ENCODE peak calls at places on chromosomes 1 and 21, in ten cellular contexts. E is stimulated activated CD8-positive, alpha-beta memory T cell treated with anti-CD3 and anti-CD28 coated beads, Interleukin-4, amount 100 ng/mL, for 24 hours; I is T-helper 2 cell; O is cerebellar cortex; B is RPMI7951; Z is effector memory CD8-positive, alpha-beta T cell; F is suprapubic skin; L is left ventricle myocardium inferior; T is iPS DF 6.9; A is Peyer's patch. S is an unnamed sample.

GRCh38 chr1:79744746-79745145 is 738.2 kb upstream of the ADGRL4 start:
- DNase-seq in E (no peak), I (no peak), O (no peak), B (no peak), Z (no peak), F (no peak), L (no peak), T (no peak), A (no peak), S (no peak)

GRCh38 chr1:35371506-35371905 is 103.0 kb downstream of the ZMYM4 start:
- DNase-seq in E (no peak), I (no peak), O (no peak), B (no peak), Z (no peak), F (no peak), L (no peak), T (no peak), A (no peak), S (no peak)

GRCh38 chr1:194004146-194004545 is 817.7 kb upstream of the B3GALT2 start:
- DNase-seq in E (no peak), I (no peak), O (no peak), B (no peak), Z (no peak), F (no peak), L (no peak), T (no peak), A (no peak), S (peak)

GRCh38 chr1:154881820-154882535 is 11.9 kb upstream of the KCNN3 start:
- DNase-seq in E (no peak), I (no peak), O (no peak), B (no peak), Z (no peak), F (no peak), L (no peak), T (no peak), A (peak), S (no peak)

GRCh38 chr1:58592521-58593134 is 15.6 kb upstream of the TACSTD2 start:
- DNase-seq in E (no peak), I (no peak), O (no peak), B (peak), Z (no peak), F (no peak), L (peak), T (no peak), A (no peak), S (no peak)

GRCh38 chr1:98030483-98030882 is 109.6 kb upstream of the DPYD start:
- DNase-seq in E (no peak), I (no peak), O (no peak), B (peak), Z (no peak), F (no peak), L (no peak), T (no peak), A (no peak), S (no peak)

GRCh38 chr1:113701429-113701828 is 57.9 kb downstream of the PHTF1 start:
- DNase-seq in E (no peak), I (no peak), O (no peak), B (no peak), Z (no peak), F (no peak), L (no peak), T (peak), A (no peak), S (peak)

GRCh38 chr1:228099331-228099732 is 3.8 kb downstream of the C1orf35 start:
- DNase-seq in E (no peak), I (no peak), O (no peak), B (no peak), Z (no peak), F (no peak), L (no peak), T (no peak), A (no peak), S (no peak)

GRCh38 chr1:167775178-167775577 is 53.4 kb downstream of the MPZL1 start:
- DNase-seq in E (no peak), I (no peak), O (no peak), B (peak), Z (no peak), F (no peak), L (no peak), T (no peak), A (no peak), S (no peak)

GRCh38 chr1:228087771-228088251 is 5.3 kb downstream of the ARF1 start:
- DNase-seq in E (no peak), I (no peak), O (no peak), B (peak), Z (no peak), F (no peak), L (peak), T (no peak), A (no peak), S (no peak)

GRCh38 chr1:206551985-206552325 is 44.6 kb downstream of the RASSF5 start:
- DNase-seq in E (peak), I (no peak), O (no peak), B (no peak), Z (peak), F (no peak), L (no peak), T (no peak), A (peak), S (no peak)

GRCh38 chr1:39640861-39641260 is 1.4 kb upstream of the HEYL start:
- DNase-seq in E (no peak), I (no peak), O (no peak), B (no peak), Z (no peak), F (no peak), L (no peak), T (no peak), A (no peak), S (no peak)

GRCh38 chr1:1419812-1420653 is 1.0 kb downstream of the ANKRD65 start:
- DNase-seq in E (no peak), I (no peak), O (no peak), B (no peak), Z (no peak), F (no peak), L (no peak), T (no peak), A (no peak), S (no peak)

GRCh38 chr1:223531742-223532341 is 133.7 kb downstream of the CAPN8 start:
- DNase-seq in E (peak), I (no peak), O (peak), B (peak), Z (peak), F (no peak), L (peak), T (peak), A (peak), S (peak)

GRCh38 chr1:155859881-155860841 is 794 bp downstream of the SYT11 start:
- DNase-seq in E (peak), I (peak), O (peak), B (peak), Z (peak), F (no peak), L (peak), T (no peak), A (peak), S (peak)

GRCh38 chr1:41455479-41456271 is 28.8 kb downstream of the EDN2 start:
- DNase-seq in E (no peak), I (no peak), O (peak), B (peak), Z (no peak), F (no peak), L (peak), T (no peak), A (no peak), S (no peak)

GRCh38 chr21:38990424-38990794 is 184.7 kb downstream of the ETS2 start:
- DNase-seq in E (no peak), I (no peak), O (no peak), B (peak), Z (no peak), F (no peak), L (no peak), T (no peak), A (no peak), S (peak)

GRCh38 chr1:42922687-42923366 is 35.8 kb downstream of the SLC2A1 start:
- DNase-seq in E (no peak), I (no peak), O (peak), B (peak), Z (peak), F (peak), L (no peak), T (peak), A (peak), S (peak)

GRCh38 chr1:177915641-177916040 is 54.2 kb downstream of the SEC16B start:
- DNase-seq in E (no peak), I (no peak), O (no peak), B (peak), Z (no peak), F (no peak), L (no peak), T (no peak), A (no peak), S (no peak)

GRCh38 chr21:44370027-44370735 is 16.8 kb downstream of the TRPM2 start:
- DNase-seq in E (no peak), I (no peak), O (no peak), B (peak), Z (no peak), F (no peak), L (no peak), T (no peak), A (peak), S (peak)

GRCh38 chr1:165456114-165456513 is 11.2 kb upstream of the RXRG start:
- DNase-seq in E (no peak), I (no peak), O (no peak), B (no peak), Z (no peak), F (no peak), L (no peak), T (no peak), A (no peak), S (peak)

GRCh38 chr1:18868801-18869424 is 9.5 kb upstream of the TAS1R2 start:
- DNase-seq in E (no peak), I (no peak), O (no peak), B (no peak), Z (no peak), F (no peak), L (no peak), T (no peak), A (no peak), S (no peak)

GRCh38 chr1:19310720-19311502 is 1.0 kb downstream of the AKR7A2 start:
- DNase-seq in E (no peak), I (no peak), O (peak), B (no peak), Z (no peak), F (no peak), L (no peak), T (no peak), A (peak), S (peak)

GRCh38 chr1:162141273-162142023 is 72.0 kb downstream of the NOS1AP start:
- DNase-seq in E (no peak), I (no peak), O (no peak), B (peak), Z (no peak), F (no peak), L (no peak), T (no peak), A (no peak), S (no peak)

GRCh38 chr1:229947968-229948367 is 119.1 kb upstream of the GALNT2 start:
- DNase-seq in E (no peak), I (no peak), O (no peak), B (peak), Z (no peak), F (no peak), L (no peak), T (no peak), A (no peak), S (no peak)

GRCh38 chr1:240582953-240583352 is 29.0 kb downstream of the GREM2 start:
- DNase-seq in E (no peak), I (no peak), O (no peak), B (no peak), Z (no peak), F (no peak), L (no peak), T (no peak), A (no peak), S (no peak)